ENCODE peak calls at places on chromosomes 5 and 9, in nine cellular contexts. One of them, this sample, is unnamed.
A peak's percentile ranks its signal among the peaks of the same experiment; 100 is the strongest.

GRCh38 chr5:518721-519120 is 5.5 kb downstream of the SLC9A3 start:
- DNase-seq in lower leg skin: no peak
- DNase-seq in choroid plexus epithelial cell: no peak
- DNase-seq in kidney: no peak
- DNase-seq in left ventricle myocardium inferior: no peak
- DNase-seq in BE2C: no peak
- DNase-seq in HFFc6: no peak
- DNase-seq in GM13976: no peak
- DNase-seq in fibroblast of lung: no peak
- DNase-seq in this sample: no peak

GRCh38 chr5:172700686-172701324 is 59.7 kb downstream of the NEURL1B start:
- DNase-seq in lower leg skin: no peak
- DNase-seq in choroid plexus epithelial cell: no peak
- DNase-seq in kidney: peak; percentile 35
- DNase-seq in left ventricle myocardium inferior: no peak
- DNase-seq in BE2C: no peak
- DNase-seq in HFFc6: no peak
- DNase-seq in GM13976: no peak
- DNase-seq in fibroblast of lung: no peak
- DNase-seq in this sample: no peak

GRCh38 chr5:36692791-36693763 is 86.7 kb downstream of the SLC1A3 start:
- DNase-seq in lower leg skin: peak; percentile 76
- DNase-seq in choroid plexus epithelial cell: peak; percentile 82
- DNase-seq in kidney: peak; percentile 88
- DNase-seq in left ventricle myocardium inferior: peak; percentile 82
- DNase-seq in BE2C: peak; percentile 78
- DNase-seq in HFFc6: peak; percentile 54
- DNase-seq in GM13976: peak; percentile 82
- DNase-seq in fibroblast of lung: peak; percentile 74
- DNase-seq in this sample: peak; percentile 65

GRCh38 chr5:76269259-76269958 is 133.7 kb upstream of the IQGAP2 start:
- DNase-seq in lower leg skin: no peak
- DNase-seq in choroid plexus epithelial cell: no peak
- DNase-seq in kidney: no peak
- DNase-seq in left ventricle myocardium inferior: no peak
- DNase-seq in BE2C: no peak
- DNase-seq in HFFc6: no peak
- DNase-seq in GM13976: peak; percentile 25
- DNase-seq in fibroblast of lung: no peak
- DNase-seq in this sample: no peak

GRCh38 chr9:127589955-127590370 is 22.1 kb upstream of the STXBP1 start:
- DNase-seq in lower leg skin: peak; percentile 55
- DNase-seq in choroid plexus epithelial cell: peak; percentile 80
- DNase-seq in kidney: peak; percentile 65
- DNase-seq in left ventricle myocardium inferior: no peak
- DNase-seq in BE2C: peak; percentile 74
- DNase-seq in HFFc6: peak; percentile 66
- DNase-seq in GM13976: peak; percentile 63
- DNase-seq in fibroblast of lung: peak; percentile 82
- DNase-seq in this sample: peak; percentile 84

GRCh38 chr9:132780230-132781007 is 97.7 kb downstream of the AK8 start:
- DNase-seq in lower leg skin: no peak
- DNase-seq in choroid plexus epithelial cell: no peak
- DNase-seq in kidney: no peak
- DNase-seq in left ventricle myocardium inferior: no peak
- DNase-seq in BE2C: no peak
- DNase-seq in HFFc6: no peak
- DNase-seq in GM13976: no peak
- DNase-seq in fibroblast of lung: no peak
- DNase-seq in this sample: no peak

GRCh38 chr9:130189840-130190239 is 17.6 kb downstream of the NCS1 start:
- DNase-seq in lower leg skin: no peak
- DNase-seq in choroid plexus epithelial cell: peak; percentile 82
- DNase-seq in kidney: no peak
- DNase-seq in left ventricle myocardium inferior: no peak
- DNase-seq in BE2C: no peak
- DNase-seq in HFFc6: peak; percentile 36
- DNase-seq in GM13976: no peak
- DNase-seq in fibroblast of lung: peak; percentile 91
- DNase-seq in this sample: no peak

GRCh38 chr5:78253201-78253600 is 41.3 kb downstream of the AP3B1 start:
- DNase-seq in lower leg skin: no peak
- DNase-seq in choroid plexus epithelial cell: peak; percentile 18
- DNase-seq in kidney: no peak
- DNase-seq in left ventricle myocardium inferior: no peak
- DNase-seq in BE2C: no peak
- DNase-seq in HFFc6: no peak
- DNase-seq in GM13976: no peak
- DNase-seq in fibroblast of lung: no peak
- DNase-seq in this sample: no peak

GRCh38 chr5:177496111-177497010 is 1.0 kb downstream of the PDLIM7 start:
- DNase-seq in lower leg skin: no peak
- DNase-seq in choroid plexus epithelial cell: peak; percentile 97
- DNase-seq in kidney: peak; percentile 96
- DNase-seq in left ventricle myocardium inferior: peak; percentile 69
- DNase-seq in BE2C: peak; percentile 91
- DNase-seq in HFFc6: peak; percentile 92
- DNase-seq in GM13976: peak; percentile 78
- DNase-seq in fibroblast of lung: peak; percentile 96
- DNase-seq in this sample: peak; percentile 60

GRCh38 chr5:113574417-113574816 is 60.9 kb downstream of the YTHDC2 start:
- DNase-seq in lower leg skin: no peak
- DNase-seq in choroid plexus epithelial cell: peak; percentile 85
- DNase-seq in kidney: peak; percentile 30
- DNase-seq in left ventricle myocardium inferior: no peak
- DNase-seq in BE2C: no peak
- DNase-seq in HFFc6: peak; percentile 76
- DNase-seq in GM13976: no peak
- DNase-seq in fibroblast of lung: peak; percentile 86
- DNase-seq in this sample: no peak

GRCh38 chr5:110785356-110785755 is 46.5 kb downstream of the SLC25A46 start:
- DNase-seq in lower leg skin: no peak
- DNase-seq in choroid plexus epithelial cell: peak; percentile 93
- DNase-seq in kidney: no peak
- DNase-seq in left ventricle myocardium inferior: no peak
- DNase-seq in BE2C: no peak
- DNase-seq in HFFc6: no peak
- DNase-seq in GM13976: no peak
- DNase-seq in fibroblast of lung: peak; percentile 50
- DNase-seq in this sample: no peak

GRCh38 chr5:149150457-149150856 is 9.2 kb downstream of the ABLIM3 start:
- DNase-seq in lower leg skin: no peak
- DNase-seq in choroid plexus epithelial cell: peak; percentile 80
- DNase-seq in kidney: no peak
- DNase-seq in left ventricle myocardium inferior: no peak
- DNase-seq in BE2C: no peak
- DNase-seq in HFFc6: no peak
- DNase-seq in GM13976: no peak
- DNase-seq in fibroblast of lung: peak; percentile 59
- DNase-seq in this sample: no peak

GRCh38 chr5:44983006-44983405 is 174.3 kb downstream of the MRPS30 start:
- DNase-seq in lower leg skin: no peak
- DNase-seq in choroid plexus epithelial cell: peak; percentile 3
- DNase-seq in kidney: no peak
- DNase-seq in left ventricle myocardium inferior: no peak
- DNase-seq in BE2C: no peak
- DNase-seq in HFFc6: no peak
- DNase-seq in GM13976: no peak
- DNase-seq in fibroblast of lung: peak; percentile 5
- DNase-seq in this sample: no peak

GRCh38 chr9:71647094-71647591 is 121.2 kb downstream of the CEMIP2 start:
- DNase-seq in lower leg skin: peak; percentile 73
- DNase-seq in choroid plexus epithelial cell: peak; percentile 84
- DNase-seq in kidney: peak; percentile 79
- DNase-seq in left ventricle myocardium inferior: peak; percentile 81
- DNase-seq in BE2C: no peak
- DNase-seq in HFFc6: peak; percentile 16
- DNase-seq in GM13976: no peak
- DNase-seq in fibroblast of lung: peak; percentile 78
- DNase-seq in this sample: peak; percentile 58

GRCh38 chr9:111804636-111805035 is 9.9 kb upstream of the SHOC1 start:
- DNase-seq in lower leg skin: no peak
- DNase-seq in choroid plexus epithelial cell: no peak
- DNase-seq in kidney: no peak
- DNase-seq in left ventricle myocardium inferior: no peak
- DNase-seq in BE2C: no peak
- DNase-seq in HFFc6: no peak
- DNase-seq in GM13976: no peak
- DNase-seq in fibroblast of lung: no peak
- DNase-seq in this sample: no peak

GRCh38 chr9:114538241-114538640 is 33.0 kb upstream of the WHRN start:
- DNase-seq in lower leg skin: no peak
- DNase-seq in choroid plexus epithelial cell: peak; percentile 23
- DNase-seq in kidney: no peak
- DNase-seq in left ventricle myocardium inferior: no peak
- DNase-seq in BE2C: no peak
- DNase-seq in HFFc6: no peak
- DNase-seq in GM13976: peak; percentile 26
- DNase-seq in fibroblast of lung: no peak
- DNase-seq in this sample: no peak

GRCh38 chr5:160506006-160507004 is 84.7 kb downstream of the PTTG1 start:
- DNase-seq in lower leg skin: peak; percentile 27
- DNase-seq in choroid plexus epithelial cell: peak; percentile 68
- DNase-seq in kidney: no peak
- DNase-seq in left ventricle myocardium inferior: no peak
- DNase-seq in BE2C: peak; percentile 34
- DNase-seq in HFFc6: peak; percentile 66
- DNase-seq in GM13976: peak; percentile 57
- DNase-seq in fibroblast of lung: peak; percentile 61
- DNase-seq in this sample: peak; percentile 22

GRCh38 chr5:75886706-75887105 is 169.5 kb upstream of the POC5 start:
- DNase-seq in lower leg skin: no peak
- DNase-seq in choroid plexus epithelial cell: peak; percentile 13
- DNase-seq in kidney: no peak
- DNase-seq in left ventricle myocardium inferior: no peak
- DNase-seq in BE2C: no peak
- DNase-seq in HFFc6: no peak
- DNase-seq in GM13976: no peak
- DNase-seq in fibroblast of lung: no peak
- DNase-seq in this sample: no peak

GRCh38 chr5:5315068-5315835 is 107.2 kb upstream of the ICE1 start:
- DNase-seq in lower leg skin: no peak
- DNase-seq in choroid plexus epithelial cell: no peak
- DNase-seq in kidney: no peak
- DNase-seq in left ventricle myocardium inferior: no peak
- DNase-seq in BE2C: no peak
- DNase-seq in HFFc6: no peak
- DNase-seq in GM13976: no peak
- DNase-seq in fibroblast of lung: no peak
- DNase-seq in this sample: no peak

GRCh38 chr5:157821822-157822622 is 36.9 kb downstream of the CLINT1 start:
- DNase-seq in lower leg skin: no peak
- DNase-seq in choroid plexus epithelial cell: peak; percentile 65
- DNase-seq in kidney: no peak
- DNase-seq in left ventricle myocardium inferior: no peak
- DNase-seq in BE2C: no peak
- DNase-seq in HFFc6: peak; percentile 29
- DNase-seq in GM13976: no peak
- DNase-seq in fibroblast of lung: peak; percentile 50
- DNase-seq in this sample: no peak

GRCh38 chr5:157821405-157821804 is 37.5 kb downstream of the CLINT1 start:
- DNase-seq in lower leg skin: no peak
- DNase-seq in choroid plexus epithelial cell: no peak
- DNase-seq in kidney: no peak
- DNase-seq in left ventricle myocardium inferior: no peak
- DNase-seq in BE2C: no peak
- DNase-seq in HFFc6: no peak
- DNase-seq in GM13976: no peak
- DNase-seq in fibroblast of lung: no peak
- DNase-seq in this sample: no peak

GRCh38 chr5:157819502-157820125 is 39.3 kb downstream of the CLINT1 start:
- DNase-seq in lower leg skin: no peak
- DNase-seq in choroid plexus epithelial cell: peak; percentile 60
- DNase-seq in kidney: no peak
- DNase-seq in left ventricle myocardium inferior: no peak
- DNase-seq in BE2C: no peak
- DNase-seq in HFFc6: no peak
- DNase-seq in GM13976: no peak
- DNase-seq in fibroblast of lung: no peak
- DNase-seq in this sample: no peak

GRCh38 chr5:157818368-157818767 is 40.6 kb downstream of the CLINT1 start:
- DNase-seq in lower leg skin: no peak
- DNase-seq in choroid plexus epithelial cell: no peak
- DNase-seq in kidney: no peak
- DNase-seq in left ventricle myocardium inferior: no peak
- DNase-seq in BE2C: no peak
- DNase-seq in HFFc6: no peak
- DNase-seq in GM13976: no peak
- DNase-seq in fibroblast of lung: no peak
- DNase-seq in this sample: no peak

GRCh38 chr5:157820593-157821252 is 38.2 kb downstream of the CLINT1 start:
- DNase-seq in lower leg skin: no peak
- DNase-seq in choroid plexus epithelial cell: peak; percentile 82
- DNase-seq in kidney: no peak
- DNase-seq in left ventricle myocardium inferior: no peak
- DNase-seq in BE2C: peak; percentile 40
- DNase-seq in HFFc6: no peak
- DNase-seq in GM13976: peak; percentile 31
- DNase-seq in fibroblast of lung: peak; percentile 75
- DNase-seq in this sample: no peak
- TF ChIP-seq CTCF in lower leg skin: no peak
- TF ChIP-seq CTCF in choroid plexus epithelial cell: peak; percentile 54
- TF ChIP-seq CTCF in kidney: peak; percentile 39
- TF ChIP-seq CTCF in left ventricle myocardium inferior: peak; percentile 66
- TF ChIP-seq CTCF in BE2C: peak; percentile 62
- TF ChIP-seq CTCF in HFFc6: peak; percentile 65
- TF ChIP-seq CTCF in GM13976: peak; percentile 13
- TF ChIP-seq CTCF in fibroblast of lung: peak; percentile 44
- TF ChIP-seq CTCF in this sample: peak; percentile 36

GRCh38 chr5:18024542-18024941 is 390.3 kb downstream of the TAF11L14 start:
- DNase-seq in lower leg skin: no peak
- DNase-seq in choroid plexus epithelial cell: no peak
- DNase-seq in kidney: no peak
- DNase-seq in left ventricle myocardium inferior: no peak
- DNase-seq in BE2C: no peak
- DNase-seq in HFFc6: no peak
- DNase-seq in GM13976: no peak
- DNase-seq in fibroblast of lung: no peak
- DNase-seq in this sample: no peak
- TF ChIP-seq CTCF in lower leg skin: no peak
- TF ChIP-seq CTCF in choroid plexus epithelial cell: no peak
- TF ChIP-seq CTCF in kidney: no peak
- TF ChIP-seq CTCF in left ventricle myocardium inferior: no peak
- TF ChIP-seq CTCF in BE2C: peak; percentile 10
- TF ChIP-seq CTCF in HFFc6: no peak
- TF ChIP-seq CTCF in GM13976: no peak
- TF ChIP-seq CTCF in fibroblast of lung: no peak
- TF ChIP-seq CTCF in this sample: no peak

GRCh38 chr5:12704955-12705354 is 800.7 kb upstream of the CTNND2 start:
- DNase-seq in lower leg skin: no peak
- DNase-seq in choroid plexus epithelial cell: no peak
- DNase-seq in kidney: no peak
- DNase-seq in left ventricle myocardium inferior: no peak
- DNase-seq in BE2C: no peak
- DNase-seq in HFFc6: no peak
- DNase-seq in GM13976: no peak
- DNase-seq in fibroblast of lung: no peak
- DNase-seq in this sample: no peak
- TF ChIP-seq CTCF in lower leg skin: no peak
- TF ChIP-seq CTCF in choroid plexus epithelial cell: no peak
- TF ChIP-seq CTCF in kidney: peak; percentile 2
- TF ChIP-seq CTCF in left ventricle myocardium inferior: no peak
- TF ChIP-seq CTCF in BE2C: no peak
- TF ChIP-seq CTCF in HFFc6: no peak
- TF ChIP-seq CTCF in GM13976: no peak
- TF ChIP-seq CTCF in fibroblast of lung: no peak
- TF ChIP-seq CTCF in this sample: no peak

GRCh38 chr9:36793277-36793676 is 220.6 kb downstream of the MELK start:
- DNase-seq in lower leg skin: no peak
- DNase-seq in choroid plexus epithelial cell: no peak
- DNase-seq in kidney: no peak
- DNase-seq in left ventricle myocardium inferior: no peak
- DNase-seq in BE2C: peak; percentile 32
- DNase-seq in HFFc6: no peak
- DNase-seq in GM13976: no peak
- DNase-seq in fibroblast of lung: no peak
- DNase-seq in this sample: no peak
- TF ChIP-seq CTCF in lower leg skin: no peak
- TF ChIP-seq CTCF in choroid plexus epithelial cell: peak; percentile 30
- TF ChIP-seq CTCF in kidney: no peak
- TF ChIP-seq CTCF in left ventricle myocardium inferior: no peak
- TF ChIP-seq CTCF in BE2C: peak; percentile 62
- TF ChIP-seq CTCF in HFFc6: peak; percentile 70
- TF ChIP-seq CTCF in GM13976: no peak
- TF ChIP-seq CTCF in fibroblast of lung: no peak
- TF ChIP-seq CTCF in this sample: no peak